ENCODE peak calls at places on chromosomes 5 and 9, in nine cellular contexts. Z is heart right ventricle; B is PC-9; K is tibial artery; N is CD8-positive, alpha-beta memory T cell; F is adipocyte; U is spleen; Q is right lobe of liver; S is lower lobe of right lung. M is an unnamed sample. For H3K4me1 and H3K9me3, the result is how much of the 10 kb centered on the place peaks cover.

GRCh38 chr5:178998441-178998840 is 3.3 kb upstream of the GRM6 start:
- DNase-seq in Z (no peak), K (no peak), U (peak), F (no peak), N (no peak), Q (no peak), S (no peak), B (no peak), M (no peak)

GRCh38 chr9:105026451-105026850 is 98.5 kb upstream of the ABCA1 start:
- DNase-seq in B (no peak), K (no peak), Q (no peak), N (no peak), Z (no peak), F (peak), S (no peak), U (no peak), M (no peak)

GRCh38 chr5:140372971-140373487 is 13.0 kb downstream of the SLC4A9 start:
- DNase-seq in K (peak), F (peak), N (peak), Z (peak), U (peak), Q (peak), B (peak), S (peak), M (peak)

GRCh38 chr5:38448553-38449350 is 107.7 kb downstream of the LIFR start:
- DNase-seq in Q (no peak), K (no peak), B (no peak), S (no peak), N (no peak), U (no peak), Z (no peak), F (no peak), M (no peak)

GRCh38 chr5:81164936-81165335 is 68.2 kb upstream of the CKMT2 start:
- DNase-seq in S (no peak), Z (no peak), U (no peak), K (no peak), Q (no peak), F (no peak), N (no peak), B (no peak), M (no peak)

GRCh38 chr9:24846248-24846912 is 300.7 kb upstream of the IZUMO3 start:
- DNase-seq in B (no peak), Z (no peak), Q (no peak), F (no peak), U (no peak), S (no peak), K (no peak), N (no peak), M (no peak)

GRCh38 chr9:35635730-35636129 is 15.0 kb downstream of the SIT1 start:
- DNase-seq in B (no peak), Z (no peak), S (no peak), Q (no peak), K (peak), N (no peak), F (no peak), U (no peak), M (no peak)

GRCh38 chr5:45639038-45639437 is 57.1 kb downstream of the HCN1 start:
- DNase-seq in B (no peak), U (no peak), N (no peak), Q (no peak), F (no peak), S (no peak), Z (no peak), K (no peak), M (no peak)

GRCh38 chr9:38382141-38382540 is 10.4 kb upstream of the ALDH1B1 start:
- DNase-seq in S (no peak), F (no peak), B (no peak), N (no peak), U (no peak), Q (peak), K (no peak), Z (no peak), M (no peak)

GRCh38 chr5:141101059-141101458 is 786 bp downstream of the PCDHB3 start:
- DNase-seq in S (peak), N (no peak), K (no peak), B (no peak), Q (no peak), U (no peak), Z (no peak), F (no peak), M (no peak)

GRCh38 chr5:38853753-38854470 is 8.1 kb downstream of the OSMR start:
- DNase-seq in F (peak), N (no peak), Z (no peak), U (no peak), Q (no peak), K (no peak), S (no peak), B (peak), M (no peak)

DNA sequence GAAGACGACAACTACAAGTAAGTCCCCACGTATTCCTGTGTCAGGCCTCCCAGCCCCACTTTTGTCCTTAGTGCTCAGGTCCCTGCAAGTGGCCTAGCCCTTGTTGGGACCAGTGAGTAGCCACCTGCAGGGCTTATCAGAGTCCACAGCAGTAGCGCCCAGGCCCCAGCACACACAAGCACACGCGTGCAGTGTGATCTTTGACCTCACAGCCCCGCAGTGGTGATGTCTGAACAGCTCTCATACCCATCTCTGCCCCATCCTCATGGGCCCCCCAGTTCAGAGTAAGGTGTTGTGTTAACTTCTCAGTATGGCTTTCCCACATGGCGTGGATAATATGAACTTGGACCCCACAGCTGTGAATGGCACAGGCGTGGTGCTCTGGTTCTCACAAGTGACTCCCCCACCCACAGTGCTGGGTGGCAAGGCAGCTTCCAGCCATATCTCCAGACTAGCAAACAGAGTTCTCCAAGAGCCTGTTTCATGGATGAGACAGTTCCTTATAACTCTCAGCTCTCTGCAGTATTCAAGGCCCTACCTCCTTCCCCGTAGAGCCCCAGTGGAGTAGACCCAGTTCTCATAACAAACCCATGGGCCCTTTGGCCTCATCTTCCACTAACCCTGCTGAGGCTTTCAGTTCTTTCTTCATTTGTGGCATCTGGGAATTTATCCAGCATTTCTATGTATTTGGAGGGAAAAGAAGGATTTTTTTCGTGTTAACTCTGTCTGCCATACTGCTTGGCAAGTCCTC is 46.5 kb upstream of the ANGPTL2 start:
- DNase-seq in B (no peak), U (no peak), Q (no peak), K (peak), Z (no peak), S (no peak), N (no peak), F (no peak), M (no peak)
- H3K4me1 ChIP-seq in B (under half), U (under half), Q (under half), K (under half), Z (under half), S (under half), N (under half), F (under half), M (under half)

DNA sequence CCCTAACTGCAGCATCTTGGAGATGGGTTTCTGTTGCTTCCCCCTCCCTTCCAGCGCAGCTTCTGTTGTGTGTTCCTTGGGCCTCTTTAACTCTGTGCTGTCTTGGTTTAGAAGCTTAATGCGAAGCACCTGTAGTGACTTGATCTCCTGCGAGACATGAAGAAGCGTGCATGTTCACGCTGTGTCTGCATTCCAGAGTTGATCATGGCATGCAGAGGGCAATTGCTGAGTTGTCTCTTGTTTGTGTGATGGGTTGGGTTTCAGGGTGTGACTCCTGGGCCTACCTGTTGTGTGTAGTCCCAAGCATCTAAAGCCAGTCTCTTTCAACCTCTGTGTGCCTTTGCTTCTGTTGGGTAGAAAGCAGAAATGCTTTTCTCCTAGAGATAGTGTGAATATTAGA is 155.6 kb downstream of the SMARCA2 start:
- DNase-seq in F (no peak), S (no peak), K (no peak), N (no peak), Z (no peak), B (no peak), U (no peak), Q (no peak), M (no peak)
- H3K9me3 ChIP-seq in F (under half), S (under half), K (under half), N (under half), Z (under half), B (under half), U (under half), Q (under half), M (under half)

DNA sequence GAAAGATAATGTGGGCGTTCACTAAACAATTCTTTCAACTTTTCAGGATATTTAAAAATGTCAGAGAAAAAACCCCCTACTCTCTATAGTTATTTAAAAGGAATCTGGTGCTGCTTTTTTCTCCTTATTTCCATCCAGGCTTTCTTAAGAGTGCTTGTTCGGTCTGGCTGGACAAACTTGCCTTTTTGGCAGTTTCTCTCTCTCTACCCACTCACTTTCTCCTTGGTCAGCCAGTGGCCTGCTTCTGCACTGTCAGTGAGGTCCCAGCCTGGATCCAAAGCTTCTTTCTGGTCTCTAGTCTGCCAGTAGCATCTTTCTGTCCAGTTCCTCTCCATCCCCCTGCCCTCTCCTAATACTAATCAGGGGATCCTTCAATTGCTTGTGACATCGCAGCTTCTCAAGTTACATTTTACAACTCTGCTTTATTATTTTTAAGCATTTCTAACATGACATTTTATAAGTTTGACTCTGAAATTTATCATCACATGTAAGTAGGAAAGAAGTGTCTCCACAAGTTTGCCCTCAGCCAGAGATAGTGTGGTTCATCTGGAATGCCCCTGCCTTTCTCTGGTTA is 50.4 kb downstream of the PIK3R1 start:
- DNase-seq in Z (no peak), U (no peak), F (peak), S (no peak), B (no peak), Q (no peak), N (no peak), K (no peak), M (no peak)
- H3K4me1 ChIP-seq in Z (half or more), U (half or more), F (half or more), S (half or more), B (under half), Q (half or more), N (half or more), K (half or more), M (under half)

DNA sequence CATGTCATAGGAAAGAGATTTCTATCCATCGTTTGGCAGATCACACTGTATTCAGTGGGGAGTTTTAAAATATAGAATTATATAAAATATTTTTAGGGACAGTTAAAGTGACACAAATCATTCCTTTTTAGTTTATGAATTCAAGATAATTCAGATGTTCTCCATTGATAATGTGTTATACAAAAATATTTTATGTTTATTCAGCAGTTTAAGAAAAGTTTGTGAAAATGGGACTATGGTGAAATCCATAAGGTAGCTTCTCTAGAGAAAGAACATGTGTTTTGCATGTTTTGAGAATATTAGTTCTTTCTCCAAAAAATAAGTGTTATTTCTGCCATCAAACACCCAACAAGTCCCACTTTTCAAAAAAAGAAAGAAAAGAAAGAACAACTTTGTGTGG is 122.9 kb downstream of the EMB start:
- DNase-seq in B (no peak), S (no peak), U (no peak), N (no peak), Z (no peak), F (no peak), K (no peak), Q (no peak), M (no peak)
- H3K9me3 ChIP-seq in B (under half), S (under half), U (under half), N (under half), Z (under half), F (under half), K (under half), Q (under half), M (under half)

DNA sequence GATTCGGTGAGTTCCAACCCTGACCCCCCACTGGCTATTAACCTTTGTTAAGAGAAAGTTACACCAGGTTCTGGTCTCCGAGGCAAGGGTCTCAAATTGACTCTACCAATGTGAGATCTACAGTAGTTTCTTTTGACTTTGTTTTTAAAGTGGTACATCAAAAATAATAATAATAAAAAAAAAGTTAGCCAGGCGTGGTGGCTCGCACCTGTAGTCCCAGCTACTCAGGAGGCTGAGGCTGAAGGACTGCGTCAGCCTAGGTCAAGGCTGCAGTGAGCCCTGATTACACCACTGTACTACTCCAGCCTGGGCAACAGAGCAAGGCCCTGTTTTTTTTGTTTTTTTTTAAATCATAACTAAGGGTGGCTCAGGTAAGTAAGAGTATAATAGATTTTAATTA is 1.0 kb upstream of the KLF9 start:
- DNase-seq in B (no peak), N (no peak), U (no peak), Q (no peak), F (no peak), S (no peak), K (no peak), Z (no peak), M (no peak)
- H3K4me1 ChIP-seq in B (under half), N (under half), U (half or more), Q (under half), F (under half), S (under half), K (under half), Z (under half), M (under half)

DNA sequence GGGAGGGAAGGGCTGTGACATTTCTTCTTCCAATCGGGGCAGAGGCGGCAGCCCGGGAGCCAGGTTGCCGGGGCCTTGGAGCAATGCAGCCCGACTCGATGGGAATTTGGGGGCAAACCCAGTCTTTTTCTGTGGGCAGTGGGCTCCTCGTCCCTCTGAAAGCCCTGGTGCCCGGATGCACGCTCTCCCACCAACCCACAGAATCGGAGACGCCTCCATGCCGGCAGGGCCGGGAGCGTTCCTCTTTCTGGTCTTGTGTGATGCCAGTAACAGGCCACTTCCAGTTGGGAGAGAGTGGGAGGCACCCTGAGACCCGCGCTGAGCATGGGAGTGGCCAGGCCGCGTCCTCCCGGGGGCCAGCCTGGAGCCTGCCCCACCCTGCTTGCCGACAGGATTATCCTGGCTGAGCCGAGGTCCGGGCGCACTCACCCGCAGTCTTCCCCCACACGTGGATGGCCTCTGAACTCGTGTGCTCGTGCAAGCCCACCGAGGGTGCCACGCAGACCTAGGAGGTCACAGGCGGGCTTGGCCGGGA is 17.8 kb downstream of the OLFM1 start:
- DNase-seq in F (no peak), B (no peak), K (no peak), U (no peak), Q (no peak), N (no peak), Z (no peak), S (no peak), M (no peak)
- H3K9me3 ChIP-seq in F (under half), B (under half), K (under half), U (under half), Q (under half), N (under half), Z (under half), S (under half), M (under half)